ENCODE peak calls at places on chromosomes 1 and 21, in eight cellular contexts. J, E, I, F, P, U, A and T are unnamed samples.
A peak's percentile ranks its signal among the peaks of the same experiment; 100 is the strongest.

GRCh38 chr1:185483217-185483616 is 166.2 kb upstream of the IVNS1ABP start:
- DNase-seq in J (no peak), U (no peak), P (no peak), F (no peak), I (no peak), E (no peak), A (no peak), T (no peak)

GRCh38 chr1:212525479-212526110 is 83.0 kb upstream of the ATF3 start:
- DNase-seq in P (no peak), F (no peak), A (no peak), E (no peak), U (no peak), I (no peak), J (no peak), T (no peak)

GRCh38 chr1:234083460-234083859 is 179.0 kb downstream of the SLC35F3 start:
- DNase-seq in F (no peak), P (no peak), U (no peak), A (no peak), E (no peak), I (no peak), J (no peak), T (no peak)

GRCh38 chr1:1170215-1170890 is 3.3 kb upstream of the TTLL10 start:
- DNase-seq in P (no peak), I (no peak), A (no peak), F (no peak), J (no peak), E (no peak), U (peak; percentile 58), T (no peak)

GRCh38 chr1:89524369-89525168 is at the start of gene LRRC8B:
- DNase-seq in F (peak; percentile 95), A (peak; percentile 99), J (peak; percentile 98), U (peak; percentile 97), I (peak; percentile 84), P (peak; percentile 74), E (peak; percentile 88), T (peak; percentile 95)

GRCh38 chr21:42833439-42833815 is 45.9 kb downstream of the WDR4 start:
- DNase-seq in A (peak; percentile 75), J (no peak), U (no peak), F (peak; percentile 74), E (no peak), P (no peak), I (no peak), T (no peak)

GRCh38 chr1:206931709-206932108 is 10.0 kb upstream of the FCMR start:
- DNase-seq in F (no peak), P (no peak), J (no peak), I (no peak), A (no peak), U (no peak), E (no peak), T (no peak)

GRCh38 chr1:202311880-202312635 is 29.7 kb downstream of the UBE2T start:
- DNase-seq in F (peak; percentile 35), E (no peak), J (peak; percentile 32), P (no peak), A (no peak), I (no peak), U (no peak), T (no peak)

GRCh38 chr1:230366504-230366915 is 59.6 kb downstream of the PGBD5 start:
- DNase-seq in E (no peak), P (no peak), A (no peak), F (no peak), J (no peak), I (no peak), U (no peak), T (no peak)

GRCh38 chr1:89540406-89540970 is 15.9 kb downstream of the LRRC8B start:
- DNase-seq in P (no peak), F (no peak), A (no peak), U (no peak), J (no peak), E (no peak), I (no peak), T (no peak)

GRCh38 chr1:162878000-162878596 is 17.1 kb upstream of the CCDC190 start:
- DNase-seq in F (no peak), U (no peak), I (no peak), J (no peak), P (no peak), E (peak; percentile 52), A (no peak), T (no peak)

GRCh38 chr1:160032165-160032827 is 506 bp upstream of the PIGM start:
- DNase-seq in E (no peak), F (no peak), U (no peak), I (no peak), A (no peak), J (no peak), P (no peak), T (no peak)

GRCh38 chr1:222644649-222645005 is 26.7 kb downstream of the MIA3 start:
- DNase-seq in I (no peak), F (no peak), P (no peak), U (no peak), E (no peak), A (no peak), J (no peak), T (no peak)

GRCh38 chr1:20840731-20841130 is 53.6 kb upstream of the HP1BP3 start:
- DNase-seq in P (no peak), U (no peak), I (peak; percentile 10), E (no peak), A (no peak), F (no peak), J (no peak), T (no peak)

GRCh38 chr1:192550922-192551534 is 24.5 kb upstream of the RGS1 start:
- DNase-seq in F (no peak), J (no peak), I (no peak), U (no peak), E (no peak), P (no peak), A (no peak), T (no peak)

GRCh38 chr1:202200669-202201068 is 7.1 kb downstream of the LGR6 start:
- DNase-seq in U (no peak), E (no peak), F (no peak), I (no peak), A (no peak), J (peak; percentile 59), P (no peak), T (no peak)

GRCh38 chr21:46112731-46113215 is 14.9 kb downstream of the COL6A2 start:
- DNase-seq in J (no peak), P (peak; percentile 2), I (peak; percentile 8), A (no peak), E (no peak), F (peak; percentile 74), U (no peak), T (peak; percentile 11)

GRCh38 chr1:95451054-95451453 is 217.0 kb downstream of the RWDD3 start:
- DNase-seq in U (no peak), A (no peak), P (no peak), J (no peak), F (no peak), I (no peak), E (peak; percentile 19), T (no peak)

GRCh38 chr1:36761073-36761472 is 273.2 kb downstream of the GRIK3 start:
- DNase-seq in I (no peak), A (peak; percentile 51), U (no peak), F (no peak), J (no peak), E (no peak), P (no peak), T (peak; percentile 15)

GRCh38 chr21:36461918-36462486 is 17.9 kb downstream of the CLDN14 start:
- DNase-seq in A (peak; percentile 41), E (peak; percentile 41), P (no peak), F (no peak), J (no peak), I (no peak), U (no peak), T (peak; percentile 69)

GRCh38 chr1:182724215-182724614 is 39.8 kb upstream of the RGS8 start:
- DNase-seq in U (no peak), I (no peak), E (no peak), J (no peak), A (no peak), P (no peak), F (no peak), T (no peak)

GRCh38 chr21:36589352-36589971 is 109.5 kb upstream of the SIM2 start:
- DNase-seq in U (no peak), P (no peak), I (peak; percentile 14), J (peak; percentile 71), A (no peak), F (no peak), E (peak; percentile 70), T (peak; percentile 77)

GRCh38 chr1:236491469-236492136 is 32.2 kb upstream of the LGALS8 start:
- DNase-seq in J (no peak), A (no peak), E (no peak), F (no peak), P (no peak), I (no peak), U (no peak), T (no peak)
- H3K27ac ChIP-seq in J (no peak overlapping the region), A (peak overlapping the region; percentile 66), E (no peak overlapping the region), F (no peak overlapping the region), P (no peak overlapping the region), I (no peak overlapping the region), U (no peak overlapping the region), T (peak overlapping the region; percentile 50)

GRCh38 chr1:92485374-92486250 is 1.1 kb downstream of the GFI1 start:
- DNase-seq in E (peak; percentile 85), A (peak; percentile 96), I (no peak), U (peak; percentile 74), F (no peak), P (no peak), J (peak; percentile 92), T (peak; percentile 65)
- H3K4me1 ChIP-seq in E (peaks cover 60% of the 10 kb centered on the region), A (peaks cover 73% of the 10 kb centered on the region), I (peaks cover 23% of the 10 kb centered on the region), U (peaks cover 53% of the 10 kb centered on the region), F (peaks cover 65% of the 10 kb centered on the region), P (no peaks in the 10 kb centered on the region), J (peaks cover 63% of the 10 kb centered on the region), T (peaks cover 6% of the 10 kb centered on the region)

GRCh38 chr21:21085206-21085605 is 87.0 kb downstream of the NCAM2 start:
- DNase-seq in E (no peak), J (no peak), U (no peak), I (no peak), F (no peak), P (no peak), A (no peak), T (no peak)
- TF ChIP-seq POLR2A in E (no peak), J (no peak), U (no peak), I (no peak), F (no peak), P (no peak), A (no peak), T (no peak)

GRCh38 chr1:98344726-98345125 is 316.8 kb upstream of the SNX7 start:
- DNase-seq in P (no peak), F (no peak), U (no peak), I (no peak), E (no peak), J (no peak), A (no peak), T (no peak)

GRCh38 chr1:98340511-98340910 is 321.0 kb upstream of the SNX7 start:
- DNase-seq in F (no peak), J (no peak), E (no peak), I (no peak), P (no peak), U (no peak), A (no peak), T (no peak)

GRCh38 chr1:98336472-98337118 is 324.9 kb upstream of the SNX7 start:
- DNase-seq in E (peak; percentile 19), F (no peak), P (no peak), U (no peak), A (no peak), I (no peak), J (no peak), T (no peak)

DNA sequence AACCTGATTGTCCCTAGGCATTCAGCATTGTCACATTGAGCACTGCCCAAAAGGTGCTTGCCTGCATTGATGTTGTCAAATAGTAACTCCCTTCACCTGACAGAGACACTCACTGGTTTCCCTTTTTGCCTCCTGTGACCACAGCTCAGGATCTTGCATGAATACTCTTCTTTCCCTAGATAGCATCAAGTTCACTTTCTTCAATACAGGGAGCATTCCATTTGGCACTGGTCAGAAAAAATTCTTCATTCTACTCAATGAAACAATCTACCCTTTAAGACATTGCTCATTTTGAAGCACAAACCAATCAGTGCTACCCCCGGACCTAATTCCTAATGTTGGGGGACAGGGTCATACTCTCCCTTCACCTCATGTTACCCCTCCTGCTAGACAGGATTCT is 319.0 kb upstream of the SNX7 start:
- DNase-seq in E (no peak), P (no peak), A (no peak), U (no peak), I (no peak), F (no peak), J (no peak), T (no peak)
- H3K27ac ChIP-seq in E (no peak overlapping the region), P (no peak overlapping the region), A (no peak overlapping the region), U (no peak overlapping the region), I (no peak overlapping the region), F (no peak overlapping the region), J (no peak overlapping the region), T (no peak overlapping the region)